ENCODE peak calls at places on chromosome 7, in seven cellular contexts. One of them, this sample, is unnamed.

GRCh38 chr7:103094102-103094501 is 19.2 kb downstream of the ARMC10 start:
- DNase-seq in GM06990: no peak
- DNase-seq in BJ: no peak
- DNase-seq in cardiac muscle cell: no peak
- DNase-seq in endothelial cell: no peak
- DNase-seq in SK-N-SH: no peak
- DNase-seq in left ventricle myocardium inferior: no peak
- DNase-seq in this sample: no peak

GRCh38 chr7:102996957-102997356 is 77.6 kb downstream of the FBXL13 start:
- DNase-seq in endothelial cell: no peak
- DNase-seq in left ventricle myocardium inferior: no peak
- DNase-seq in cardiac muscle cell: no peak
- DNase-seq in GM06990: no peak
- DNase-seq in BJ: no peak
- DNase-seq in SK-N-SH: no peak
- DNase-seq in this sample: no peak

GRCh38 chr7:42096681-42097637 is 140.1 kb downstream of the GLI3 start:
- DNase-seq in GM06990: no peak
- DNase-seq in endothelial cell: no peak
- DNase-seq in left ventricle myocardium inferior: peak
- DNase-seq in cardiac muscle cell: peak
- DNase-seq in BJ: no peak
- DNase-seq in SK-N-SH: no peak
- DNase-seq in this sample: no peak

GRCh38 chr7:137592232-137592896 is 248.8 kb upstream of the PTN start:
- DNase-seq in cardiac muscle cell: peak
- DNase-seq in left ventricle myocardium inferior: peak
- DNase-seq in endothelial cell: peak
- DNase-seq in SK-N-SH: peak
- DNase-seq in BJ: peak
- DNase-seq in GM06990: no peak
- DNase-seq in this sample: peak

GRCh38 chr7:3896366-3896765 is 595.3 kb downstream of the SDK1 start:
- DNase-seq in GM06990: no peak
- DNase-seq in endothelial cell: no peak
- DNase-seq in BJ: no peak
- DNase-seq in SK-N-SH: no peak
- DNase-seq in cardiac muscle cell: no peak
- DNase-seq in left ventricle myocardium inferior: no peak
- DNase-seq in this sample: no peak

GRCh38 chr7:81339946-81340345 is 421.1 kb upstream of the SEMA3C start:
- DNase-seq in cardiac muscle cell: no peak
- DNase-seq in endothelial cell: no peak
- DNase-seq in BJ: peak
- DNase-seq in GM06990: no peak
- DNase-seq in SK-N-SH: no peak
- DNase-seq in left ventricle myocardium inferior: no peak
- DNase-seq in this sample: no peak

GRCh38 chr7:30548762-30549344 is 44.2 kb upstream of the GGCT start:
- DNase-seq in SK-N-SH: peak
- DNase-seq in cardiac muscle cell: peak
- DNase-seq in GM06990: no peak
- DNase-seq in BJ: no peak
- DNase-seq in left ventricle myocardium inferior: peak
- DNase-seq in endothelial cell: peak
- DNase-seq in this sample: peak

GRCh38 chr7:140249036-140249806 is 72.4 kb upstream of the KDM7A start:
- DNase-seq in endothelial cell: no peak
- DNase-seq in BJ: no peak
- DNase-seq in left ventricle myocardium inferior: no peak
- DNase-seq in cardiac muscle cell: no peak
- DNase-seq in GM06990: no peak
- DNase-seq in SK-N-SH: no peak
- DNase-seq in this sample: no peak

GRCh38 chr7:107953924-107954303 is 49.0 kb downstream of the LAMB1 start:
- DNase-seq in SK-N-SH: no peak
- DNase-seq in GM06990: no peak
- DNase-seq in cardiac muscle cell: no peak
- DNase-seq in BJ: no peak
- DNase-seq in left ventricle myocardium inferior: no peak
- DNase-seq in endothelial cell: no peak
- DNase-seq in this sample: no peak

GRCh38 chr7:142784096-142784495 is 13.3 kb downstream of the PRSS2 start:
- DNase-seq in BJ: no peak
- DNase-seq in endothelial cell: no peak
- DNase-seq in cardiac muscle cell: no peak
- DNase-seq in GM06990: no peak
- DNase-seq in SK-N-SH: no peak
- DNase-seq in left ventricle myocardium inferior: no peak
- DNase-seq in this sample: no peak
- TF ChIP-seq CTCF in BJ: peak
- TF ChIP-seq CTCF in endothelial cell: no peak
- TF ChIP-seq CTCF in cardiac muscle cell: no peak
- TF ChIP-seq CTCF in GM06990: no peak
- TF ChIP-seq CTCF in SK-N-SH: peak
- TF ChIP-seq CTCF in left ventricle myocardium inferior: no peak
- TF ChIP-seq CTCF in this sample: no peak

GRCh38 chr7:150962743-150963399 is 15.2 kb downstream of the KCNH2 start:
- DNase-seq in cardiac muscle cell: peak
- DNase-seq in left ventricle myocardium inferior: peak
- DNase-seq in endothelial cell: peak
- DNase-seq in SK-N-SH: peak
- DNase-seq in BJ: no peak
- DNase-seq in GM06990: no peak
- DNase-seq in this sample: peak

GRCh38 chr7:150965273-150965830 is 12.8 kb downstream of the KCNH2 start:
- DNase-seq in BJ: no peak
- DNase-seq in SK-N-SH: no peak
- DNase-seq in GM06990: no peak
- DNase-seq in left ventricle myocardium inferior: peak
- DNase-seq in cardiac muscle cell: no peak
- DNase-seq in endothelial cell: no peak
- DNase-seq in this sample: no peak

GRCh38 chr7:150963707-150964559 is 14.2 kb downstream of the KCNH2 start:
- DNase-seq in SK-N-SH: no peak
- DNase-seq in endothelial cell: no peak
- DNase-seq in cardiac muscle cell: no peak
- DNase-seq in BJ: no peak
- DNase-seq in GM06990: no peak
- DNase-seq in left ventricle myocardium inferior: peak
- DNase-seq in this sample: no peak

GRCh38 chr7:150966002-150966401 is 12.1 kb downstream of the KCNH2 start:
- DNase-seq in SK-N-SH: peak
- DNase-seq in endothelial cell: peak
- DNase-seq in BJ: no peak
- DNase-seq in GM06990: no peak
- DNase-seq in cardiac muscle cell: peak
- DNase-seq in left ventricle myocardium inferior: peak
- DNase-seq in this sample: no peak

DNA sequence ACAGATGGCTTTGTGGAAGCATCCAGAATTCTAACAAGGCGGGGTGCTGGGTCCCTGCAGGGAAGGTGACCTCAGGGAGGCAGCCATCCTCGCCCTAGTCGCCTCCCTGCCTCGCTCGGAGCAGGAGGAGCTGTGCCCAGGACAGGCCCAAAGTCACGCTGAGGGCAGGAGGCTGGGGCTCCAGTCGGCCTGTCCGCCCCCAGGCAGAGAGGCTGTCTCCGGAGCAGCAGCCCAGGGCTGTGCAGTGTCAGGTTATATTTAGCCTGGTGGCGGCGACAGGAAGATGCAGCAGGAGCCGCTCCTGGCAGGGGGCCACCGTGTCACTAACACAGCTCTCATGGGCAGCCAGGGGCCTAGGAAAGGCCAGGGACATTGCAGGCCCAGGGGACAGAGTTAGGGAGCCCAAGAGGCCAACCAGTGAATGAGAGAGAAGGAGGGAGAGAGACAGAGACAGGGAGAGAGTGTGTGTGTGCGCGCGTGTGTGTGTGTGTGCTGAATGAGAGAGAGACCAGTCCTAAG is 13.5 kb downstream of the KCNH2 start:
- DNase-seq in cardiac muscle cell: peak
- DNase-seq in left ventricle myocardium inferior: peak
- DNase-seq in GM06990: no peak
- DNase-seq in SK-N-SH: peak
- DNase-seq in endothelial cell: no peak
- DNase-seq in BJ: no peak
- DNase-seq in this sample: no peak
- TF ChIP-seq CTCF in cardiac muscle cell: no peak
- TF ChIP-seq CTCF in left ventricle myocardium inferior: peak
- TF ChIP-seq CTCF in GM06990: no peak
- TF ChIP-seq CTCF in SK-N-SH: peak
- TF ChIP-seq CTCF in endothelial cell: peak
- TF ChIP-seq CTCF in BJ: no peak
- TF ChIP-seq CTCF in this sample: no peak

DNA sequence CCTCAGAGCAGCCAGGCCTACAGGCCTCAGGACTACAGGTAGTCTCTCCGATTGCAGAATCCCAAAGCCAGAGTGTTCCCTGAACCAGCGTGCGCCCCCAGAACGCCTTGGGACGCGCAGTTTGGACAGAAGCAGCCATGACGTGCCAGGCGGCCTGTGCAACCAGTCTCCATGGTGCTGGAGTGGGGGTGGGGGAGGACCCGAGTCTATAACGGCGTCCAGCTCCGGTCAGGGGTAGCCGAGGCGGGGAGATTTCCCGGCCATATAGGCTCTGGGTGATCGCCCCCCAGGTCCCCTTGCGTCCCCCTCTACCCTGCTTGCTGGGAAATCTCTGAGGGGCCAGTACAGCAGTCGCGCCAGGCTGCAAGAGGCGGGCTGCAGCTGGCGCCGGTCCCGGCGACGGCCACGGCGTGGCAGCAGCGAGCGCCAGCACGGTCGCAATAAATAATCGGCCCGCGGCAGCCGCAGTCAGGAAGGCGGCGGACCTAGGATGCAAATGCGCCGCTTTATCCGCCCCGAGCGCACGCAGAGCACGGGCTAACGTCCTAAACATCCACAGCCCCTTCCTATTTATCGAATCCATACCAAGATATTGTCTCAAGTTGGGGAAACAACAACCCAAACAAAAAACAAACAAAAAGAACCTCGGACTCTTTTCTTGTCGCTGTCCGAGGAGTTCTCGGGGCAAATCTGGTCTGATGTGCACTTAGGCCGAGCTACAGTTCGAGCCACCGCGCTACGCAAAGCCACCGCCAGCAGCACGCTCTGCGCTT is 1.6 kb downstream of the HOXA3 start:
- DNase-seq in left ventricle myocardium inferior: peak
- DNase-seq in BJ: no peak
- DNase-seq in SK-N-SH: peak
- DNase-seq in endothelial cell: peak
- DNase-seq in cardiac muscle cell: peak
- DNase-seq in GM06990: peak
- DNase-seq in this sample: peak
- TF ChIP-seq CTCF in left ventricle myocardium inferior: peak
- TF ChIP-seq CTCF in BJ: peak
- TF ChIP-seq CTCF in SK-N-SH: peak
- TF ChIP-seq CTCF in endothelial cell: peak
- TF ChIP-seq CTCF in cardiac muscle cell: peak
- TF ChIP-seq CTCF in GM06990: peak
- TF ChIP-seq CTCF in this sample: peak

DNA sequence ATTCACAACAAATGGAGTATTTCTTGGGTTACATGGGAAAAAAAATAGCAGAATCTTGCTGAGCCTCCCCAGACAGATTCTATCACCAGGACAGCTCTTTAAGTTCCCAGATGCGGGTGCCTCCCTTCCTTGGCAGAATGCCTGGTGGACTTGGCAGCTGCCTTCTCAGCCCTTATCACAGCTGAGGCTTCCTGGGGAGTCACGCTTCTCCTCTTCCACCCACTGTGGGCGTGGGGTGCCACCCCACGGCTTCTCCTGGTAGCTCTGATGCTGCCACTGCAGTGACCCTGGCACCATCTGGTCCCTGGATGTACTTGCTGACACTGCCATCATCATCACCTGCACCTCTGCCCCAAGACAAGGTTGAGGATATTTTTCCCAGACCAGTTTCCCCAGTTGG is 16.2 kb upstream of the NME8 start:
- DNase-seq in cardiac muscle cell: no peak
- DNase-seq in BJ: no peak
- DNase-seq in endothelial cell: no peak
- DNase-seq in SK-N-SH: peak
- DNase-seq in GM06990: peak
- DNase-seq in left ventricle myocardium inferior: peak
- DNase-seq in this sample: peak
- TF ChIP-seq CTCF in cardiac muscle cell: peak
- TF ChIP-seq CTCF in BJ: no peak
- TF ChIP-seq CTCF in endothelial cell: no peak
- TF ChIP-seq CTCF in SK-N-SH: no peak
- TF ChIP-seq CTCF in GM06990: peak
- TF ChIP-seq CTCF in left ventricle myocardium inferior: peak
- TF ChIP-seq CTCF in this sample: peak

GRCh38 chr7:19448091-19448490 is 260.7 kb downstream of the POLR1F start:
- DNase-seq in BJ: no peak
- DNase-seq in SK-N-SH: no peak
- DNase-seq in left ventricle myocardium inferior: no peak
- DNase-seq in cardiac muscle cell: no peak
- DNase-seq in endothelial cell: no peak
- DNase-seq in GM06990: no peak
- DNase-seq in this sample: no peak

GRCh38 chr7:19442016-19442785 is 266.6 kb downstream of the POLR1F start:
- DNase-seq in BJ: no peak
- DNase-seq in endothelial cell: peak
- DNase-seq in GM06990: no peak
- DNase-seq in cardiac muscle cell: peak
- DNase-seq in left ventricle myocardium inferior: no peak
- DNase-seq in SK-N-SH: peak
- DNase-seq in this sample: peak
- TF ChIP-seq CTCF in BJ: peak
- TF ChIP-seq CTCF in endothelial cell: no peak
- TF ChIP-seq CTCF in GM06990: peak
- TF ChIP-seq CTCF in cardiac muscle cell: peak
- TF ChIP-seq CTCF in left ventricle myocardium inferior: no peak
- TF ChIP-seq CTCF in SK-N-SH: peak
- TF ChIP-seq CTCF in this sample: no peak

DNA sequence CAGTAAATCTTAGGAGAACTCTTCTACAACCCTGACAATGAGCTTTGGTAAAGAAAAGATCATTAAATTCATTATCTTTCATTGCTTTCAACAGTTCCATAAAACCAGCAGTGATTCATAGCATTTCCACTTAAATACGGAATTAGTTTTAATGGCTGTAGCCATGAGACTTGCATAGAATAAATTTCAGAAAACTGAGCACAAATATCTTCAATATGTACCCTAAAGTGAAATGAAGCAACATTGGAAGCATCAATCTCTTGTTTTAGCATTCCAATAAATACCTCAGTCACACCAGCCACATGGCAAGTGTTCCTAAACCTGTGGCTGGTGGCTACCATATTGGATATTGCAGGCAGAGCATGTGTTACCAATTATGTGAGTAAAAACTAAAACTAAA is 3.6 kb upstream of the RARRES2 start:
- DNase-seq in SK-N-SH: no peak
- DNase-seq in BJ: peak
- DNase-seq in GM06990: no peak
- DNase-seq in cardiac muscle cell: no peak
- DNase-seq in left ventricle myocardium inferior: no peak
- DNase-seq in endothelial cell: no peak
- DNase-seq in this sample: no peak
- TF ChIP-seq CTCF in SK-N-SH: no peak
- TF ChIP-seq CTCF in BJ: no peak
- TF ChIP-seq CTCF in GM06990: no peak
- TF ChIP-seq CTCF in cardiac muscle cell: no peak
- TF ChIP-seq CTCF in left ventricle myocardium inferior: no peak
- TF ChIP-seq CTCF in endothelial cell: no peak
- TF ChIP-seq CTCF in this sample: no peak

This sample was measured in GM20000.